ENCODE peak calls at places on chromosomes 12 and 14, in seven cellular contexts. P is tibial nerve; E is astrocyte; Q is mesendoderm; F is H1; A is CD8-positive, alpha-beta memory T cell; R is lung. M is an unnamed sample.

GRCh38 chr12:50764116-50764860 is 387 bp downstream of the ATF1 start:
- DNase-seq in P (no peak), E (no peak), Q (peak; percentile 65), F (peak; percentile 83), A (peak; percentile 83), R (peak; percentile 73), M (peak; percentile 89)

GRCh38 chr12:28189774-28190320 is 409 bp upstream of the CCDC91 start:
- DNase-seq in P (no peak), E (peak; percentile 2), Q (no peak), F (no peak), A (no peak), R (no peak), M (no peak)

GRCh38 chr14:90439874-90440442 is 43.1 kb downstream of the CALM1 start:
- DNase-seq in P (no peak), E (no peak), Q (no peak), F (no peak), A (no peak), R (no peak), M (no peak)

GRCh38 chr12:63086149-63086915 is 64.7 kb downstream of the AVPR1A start:
- DNase-seq in P (no peak), E (no peak), Q (no peak), F (no peak), A (no peak), R (no peak), M (no peak)

GRCh38 chr12:124543591-124544310 is 23.7 kb downstream of the NCOR2 start:
- DNase-seq in P (no peak), E (peak; percentile 52), Q (no peak), F (no peak), A (no peak), R (no peak), M (no peak)

GRCh38 chr14:90193925-90194324 is 62.4 kb upstream of the PSMC1 start:
- DNase-seq in P (no peak), E (no peak), Q (peak; percentile 63), F (peak; percentile 77), A (no peak), R (no peak), M (no peak)

GRCh38 chr14:75941030-75941429 is 40.8 kb downstream of the TGFB3 start:
- DNase-seq in P (no peak), E (no peak), Q (no peak), F (no peak), A (no peak), R (no peak), M (no peak)

GRCh38 chr12:89247962-89248361 is 104.3 kb downstream of the DUSP6 start:
- DNase-seq in P (no peak), E (no peak), Q (no peak), F (no peak), A (no peak), R (no peak), M (no peak)

GRCh38 chr14:68733086-68733621 is 59.7 kb downstream of the ZFP36L1 start:
- DNase-seq in P (peak; percentile 40), E (no peak), Q (no peak), F (no peak), A (no peak), R (peak; percentile 45), M (no peak)

GRCh38 chr12:80778005-80778541 is 61.4 kb downstream of the MYF5 start:
- DNase-seq in P (peak; percentile 42), E (peak; percentile 93), Q (no peak), F (no peak), A (no peak), R (peak; percentile 52), M (peak; percentile 67)

GRCh38 chr12:53659011-53659551 is 16.8 kb downstream of the ATP5MC2 start:
- DNase-seq in P (peak; percentile 54), E (peak; percentile 92), Q (peak; percentile 22), F (no peak), A (no peak), R (peak; percentile 53), M (peak; percentile 57)

GRCh38 chr12:80708535-80709328 is 1.3 kb downstream of the MYF6 start:
- DNase-seq in P (no peak), E (peak; percentile 14), Q (peak; percentile 49), F (peak; percentile 64), A (no peak), R (no peak), M (no peak)

GRCh38 chr12:130993759-130994670 is 40.3 kb downstream of the ADGRD1 start:
- DNase-seq in P (no peak), E (no peak), Q (no peak), F (no peak), A (no peak), R (peak; percentile 39), M (no peak)

GRCh38 chr12:113425960-113426453 is 3.8 kb downstream of the SDSL start:
- DNase-seq in P (no peak), E (no peak), Q (peak; percentile 26), F (peak; percentile 81), A (no peak), R (no peak), M (no peak)

GRCh38 chr12:131829351-131829794 is 1.2 kb downstream of the MMP17 start:
- DNase-seq in P (no peak), E (no peak), Q (no peak), F (no peak), A (no peak), R (no peak), M (no peak)

GRCh38 chr14:91977909-91978308 is 30.4 kb upstream of the FBLN5 start:
- DNase-seq in P (no peak), E (peak; percentile 72), Q (no peak), F (no peak), A (no peak), R (no peak), M (no peak)

GRCh38 chr12:72982351-72982750 is 710.2 kb downstream of the TRHDE start:
- DNase-seq in P (no peak), E (no peak), Q (no peak), F (no peak), A (no peak), R (no peak), M (no peak)

GRCh38 chr12:88553941-88554658 is 26.2 kb downstream of the KITLG start:
- DNase-seq in P (peak; percentile 44), E (peak; percentile 77), Q (no peak), F (no peak), A (no peak), R (no peak), M (no peak)

GRCh38 chr12:46459111-46459510 is 86.5 kb upstream of the SLC38A2 start:
- DNase-seq in P (no peak), E (peak; percentile 89), Q (peak; percentile 48), F (no peak), A (no peak), R (no peak), M (no peak)

GRCh38 chr12:124809878-124810277 is 53.8 kb downstream of the SCARB1 start:
- DNase-seq in P (no peak), E (peak; percentile 39), Q (no peak), F (no peak), A (no peak), R (no peak), M (no peak)

GRCh38 chr12:69703146-69703642 is 4.1 kb upstream of the BEST3 start:
- DNase-seq in P (no peak), E (no peak), Q (no peak), F (no peak), A (no peak), R (no peak), M (no peak)

GRCh38 chr14:94376108-94376975 is 12.1 kb downstream of the SERPINA1 start:
- DNase-seq in P (no peak), E (no peak), Q (no peak), F (no peak), A (no peak), R (no peak), M (no peak)

GRCh38 chr14:34354556-34354955 is 107.5 kb downstream of the SPTSSA start:
- DNase-seq in P (no peak), E (peak; percentile 45), Q (no peak), F (no peak), A (no peak), R (no peak), M (no peak)

GRCh38 chr12:3034067-3034750 is 43.0 kb upstream of the TSPAN9 start:
- DNase-seq in P (peak; percentile 56), E (peak; percentile 41), Q (peak; percentile 88), F (peak; percentile 92), A (no peak), R (peak; percentile 51), M (no peak)

GRCh38 chr14:103711516-103712431 is 3.5 kb downstream of the XRCC3 start:
- DNase-seq in P (no peak), E (no peak), Q (no peak), F (no peak), A (no peak), R (peak; percentile 50), M (no peak)

GRCh38 chr12:117343849-117344248 is 17.6 kb downstream of the NOS1 start:
- DNase-seq in P (no peak), E (no peak), Q (no peak), F (no peak), A (no peak), R (no peak), M (no peak)

GRCh38 chr14:106417224-106418049 is 891.1 kb downstream of the TMEM121 start:
- DNase-seq in P (peak; percentile 11), E (no peak), Q (peak; percentile 59), F (peak; percentile 66), A (peak; percentile 73), R (peak; percentile 48), M (no peak)
- H3K27ac ChIP-seq in P (no peak overlapping the region), E (no peak overlapping the region), Q (no peak overlapping the region), F (no peak overlapping the region), A (no peak overlapping the region), R (no peak overlapping the region), M (no peak overlapping the region)

DNA sequence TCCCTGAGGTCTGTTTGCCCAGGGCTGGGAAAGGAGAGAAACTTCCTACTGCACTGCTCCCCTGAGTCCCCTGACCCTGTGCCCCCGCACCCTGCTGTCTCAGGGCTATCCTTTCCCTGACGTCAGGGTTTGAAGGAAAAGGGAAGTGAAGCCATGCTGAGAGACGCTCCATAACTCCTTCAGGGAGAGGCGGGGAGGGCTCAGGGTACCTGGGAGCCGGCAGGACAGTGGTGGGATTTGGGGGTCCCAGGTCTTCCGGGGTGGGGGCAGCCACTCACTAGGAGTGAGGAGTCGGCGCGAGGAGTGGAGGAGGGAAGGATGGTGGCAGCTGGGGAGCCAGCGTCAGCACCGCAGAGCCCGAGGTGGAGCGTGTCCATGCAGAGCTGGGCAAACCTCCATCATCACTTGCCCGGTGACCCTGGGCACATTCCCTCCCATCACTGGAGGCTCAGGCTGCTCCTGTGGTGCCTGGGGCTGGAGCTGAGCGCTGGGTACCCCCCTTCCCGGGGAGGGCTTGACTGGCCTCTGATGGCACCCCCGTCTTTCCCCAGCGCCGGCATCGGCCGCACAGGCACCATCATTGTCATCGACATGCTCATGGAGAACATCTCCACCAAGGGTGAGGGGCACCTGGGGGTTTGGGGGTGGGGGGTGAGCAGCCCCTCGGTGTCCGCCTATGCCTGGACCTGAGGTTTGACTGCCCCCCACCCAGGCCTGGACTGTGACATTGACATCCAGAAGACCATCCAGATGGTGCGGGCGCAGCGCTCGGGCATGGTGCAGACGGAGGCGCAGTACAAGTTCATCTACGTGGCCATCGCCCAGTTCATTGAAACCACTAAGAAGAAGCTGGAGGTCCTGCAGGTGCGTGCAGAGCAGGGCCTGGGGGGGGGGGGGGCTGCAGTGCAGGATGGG is 8.5 kb downstream of the PTPN6 start:
- DNase-seq in P (no peak), E (no peak), Q (no peak), F (no peak), A (no peak), R (no peak), M (no peak)
- H3K27ac ChIP-seq in P (peak overlapping the region; percentile 62), E (no peak overlapping the region), Q (no peak overlapping the region), F (no peak overlapping the region), A (peak overlapping the region; percentile 65), R (peak overlapping the region; percentile 51), M (peak overlapping the region; percentile 59)

GRCh38 chr12:65867428-65867827 is 43.1 kb downstream of the HMGA2 start:
- DNase-seq in P (no peak), E (peak; percentile 96), Q (no peak), F (no peak), A (no peak), R (no peak), M (no peak)
- H3K27ac ChIP-seq in P (no peak overlapping the region), E (peak overlapping the region; percentile 65), Q (no peak overlapping the region), F (no peak overlapping the region), A (no peak overlapping the region), R (no peak overlapping the region), M (no peak overlapping the region)

GRCh38 chr14:101072531-101072930 is 169.0 kb upstream of the RTL1 start:
- DNase-seq in P (no peak), E (no peak), Q (peak; percentile 42), F (peak; percentile 45), A (no peak), R (peak; percentile 13), M (no peak)
- H3K27ac ChIP-seq in P (no peak overlapping the region), E (peak overlapping the region; percentile 82), Q (peak overlapping the region; percentile 4), F (no peak overlapping the region), A (no peak overlapping the region), R (no peak overlapping the region), M (no peak overlapping the region)

M was measured in caudate nucleus.